ENCODE peak calls at places on chromosomes 4 and X, in four cellular contexts. Y is GM13977, P is astrocyte of the cerebellum, G is GM23338. L is an unnamed sample.

GRCh38 chr4:56871357-56871993 is 36.2 kb upstream of the REST start:
- DNase-seq in Y (no peak), P (peak), G (peak), L (peak)

GRCh38 chr4:103496800-103497199 is 223.0 kb downstream of the TACR3 start:
- DNase-seq in Y (no peak), P (no peak), G (no peak), L (no peak)

GRCh38 chr4:121777625-121778024 is 12.7 kb upstream of the SMIM43 start:
- DNase-seq in Y (no peak), P (no peak), G (no peak), L (no peak)

GRCh38 chr4:140726776-140727500 is 29.2 kb downstream of the TBC1D9 start:
- DNase-seq in Y (no peak), P (no peak), G (no peak), L (no peak)

GRCh38 chrX:116872931-116873330 is 410.2 kb upstream of the CT83 start:
- DNase-seq in Y (no peak), P (no peak), G (no peak), L (no peak)

GRCh38 chr4:125387770-125388169 is 73.0 kb downstream of the FAT4 start:
- DNase-seq in Y (no peak), P (no peak), G (no peak), L (no peak)

GRCh38 chrX:108397627-108398392 is 40.4 kb downstream of the COL4A6 start:
- DNase-seq in Y (no peak), P (no peak), G (no peak), L (no peak)

GRCh38 chr4:150782311-150782710 is 200.4 kb downstream of the MAB21L2 start:
- DNase-seq in Y (no peak), P (peak), G (no peak), L (peak)

GRCh38 chrX:14398725-14399124 is 130.6 kb upstream of the GLRA2 start:
- DNase-seq in Y (no peak), P (no peak), G (no peak), L (no peak)

GRCh38 chr4:2672700-2673099 is 83.4 kb downstream of the TNIP2 start:
- DNase-seq in Y (no peak), P (no peak), G (no peak), L (no peak)

GRCh38 chr4:121696140-121696640 is 590 bp downstream of the ANXA5 start:
- DNase-seq in Y (peak), P (peak), G (peak), L (peak)

GRCh38 chr4:22515888-22516541 is at the start of gene ADGRA3:
- DNase-seq in Y (peak), P (no peak), G (peak), L (peak)

GRCh38 chr4:99574530-99575314 is at the start of gene MTTP:
- DNase-seq in Y (peak), P (no peak), G (no peak), L (no peak)

GRCh38 chr4:118954246-118954645 is 65.6 kb downstream of the SYNPO2 start:
- DNase-seq in Y (no peak), P (no peak), G (no peak), L (no peak)

GRCh38 chrX:13044441-13044840 is at the start of gene FAM9C:
- DNase-seq in Y (no peak), P (no peak), G (no peak), L (no peak)

GRCh38 chr4:688695-689497 is at the start of gene SLC49A3:
- DNase-seq in Y (no peak), P (no peak), G (peak), L (peak)

GRCh38 chrX:2867191-2867590 is 38.5 kb downstream of the GYG2 start:
- DNase-seq in Y (no peak), P (no peak), G (no peak), L (peak)

GRCh38 chrX:55057691-55058249 is 17.1 kb upstream of the PAGE2B start:
- DNase-seq in Y (peak), P (peak), G (peak), L (peak)

GRCh38 chr4:181176306-181176705 is 1066.9 kb upstream of the TENM3 start:
- DNase-seq in Y (no peak), P (no peak), G (no peak), L (no peak)

L was measured in left kidney.